ENCODE peak calls at places on chromosomes 12 and 14, in four cellular contexts. P is AG09309, Q is HFFc6, F is stomach. X is an unnamed sample.

GRCh38 chr12:57607958-57608663 is 3.1 kb upstream of the ARHGEF25 start:
- DNase-seq in P (no peak), Q (no peak), F (no peak), X (no peak)

GRCh38 chr12:116366456-116366776 is 88.9 kb upstream of the MED13L start:
- DNase-seq in P (no peak), Q (no peak), F (peak), X (no peak)

GRCh38 chr12:3606101-3606500 is 115.1 kb downstream of the PRMT8 start:
- DNase-seq in P (no peak), Q (no peak), F (no peak), X (no peak)

GRCh38 chr14:89660183-89660582 is 243.2 kb upstream of the FOXN3 start:
- DNase-seq in P (no peak), Q (peak), F (no peak), X (no peak)

GRCh38 chr14:97866186-97866585 is 1069.0 kb downstream of the VRK1 start:
- DNase-seq in P (no peak), Q (no peak), F (no peak), X (no peak)

GRCh38 chr12:51884676-51885229 is 3.1 kb upstream of the ANKRD33 start:
- DNase-seq in P (no peak), Q (peak), F (no peak), X (no peak)

GRCh38 chr12:19230299-19230866 is 100.8 kb downstream of the PLEKHA5 start:
- DNase-seq in P (no peak), Q (no peak), F (no peak), X (no peak)

GRCh38 chr14:98198385-98198784 is 1073.6 kb downstream of the BCL11B start:
- DNase-seq in P (no peak), Q (no peak), F (no peak), X (peak)

GRCh38 chr12:122961551-122962329 is 4.5 kb downstream of the ABCB9 start:
- DNase-seq in P (no peak), Q (no peak), F (peak), X (no peak)

GRCh38 chr12:103901518-103902173 is 28.6 kb upstream of the HSP90B1 start:
- DNase-seq in P (no peak), Q (no peak), F (no peak), X (no peak)

GRCh38 chr12:112852810-112853209 is 54.0 kb upstream of the OAS1 start:
- DNase-seq in P (no peak), Q (no peak), F (no peak), X (no peak)

GRCh38 chr14:101855958-101856357 is 94.4 kb downstream of the PPP2R5C start:
- DNase-seq in P (no peak), Q (no peak), F (no peak), X (no peak)

GRCh38 chr14:101102875-101103274 is 199.4 kb upstream of the RTL1 start:
- DNase-seq in P (no peak), Q (no peak), F (no peak), X (no peak)

GRCh38 chr14:72513994-72514659 is 379.8 kb downstream of the DPF3 start:
- DNase-seq in P (peak), Q (peak), F (no peak), X (no peak)

GRCh38 chr14:35416108-35416750 is 11.7 kb upstream of the NFKBIA start:
- DNase-seq in P (no peak), Q (no peak), F (no peak), X (peak)

GRCh38 chr12:53985358-53985899 is 483 bp downstream of the HOXC10 start:
- DNase-seq in P (no peak), Q (no peak), F (no peak), X (no peak)

GRCh38 chr14:34060747-34061050 is 109.8 kb upstream of the EGLN3 start:
- DNase-seq in P (no peak), Q (no peak), F (no peak), X (no peak)

GRCh38 chr12:67594888-67595287 is 53.7 kb upstream of the DYRK2 start:
- DNase-seq in P (no peak), Q (peak), F (no peak), X (no peak)

GRCh38 chr14:70651522-70651921 is 9.8 kb downstream of the TTC9 start:
- DNase-seq in P (no peak), Q (no peak), F (no peak), X (no peak)

GRCh38 chr12:104352106-104352713 is 48.7 kb downstream of the EID3 start:
- DNase-seq in P (no peak), Q (no peak), F (no peak), X (no peak)

GRCh38 chr12:131202592-131203378 is 249.1 kb downstream of the ADGRD1 start:
- DNase-seq in P (no peak), Q (no peak), F (no peak), X (no peak)

GRCh38 chr14:36660736-36661505 is 739 bp upstream of the PAX9 start:
- DNase-seq in P (no peak), Q (no peak), F (no peak), X (no peak)

GRCh38 chr14:32307881-32308582 is 21.1 kb upstream of the AKAP6 start:
- DNase-seq in P (no peak), Q (no peak), F (peak), X (no peak)

GRCh38 chr14:77041837-77042557 is 13.5 kb upstream of the IRF2BPL start:
- DNase-seq in P (peak), Q (peak), F (peak), X (no peak)

GRCh38 chr12:108800591-108800990 is 56.8 kb downstream of the SSH1 start:
- DNase-seq in P (no peak), Q (no peak), F (no peak), X (no peak)

GRCh38 chr14:39762576-39763401 is 330.6 kb upstream of the FBXO33 start:
- DNase-seq in P (no peak), Q (no peak), F (no peak), X (no peak)

GRCh38 chr12:120156315-120157259 is 37.9 kb downstream of the GCN1 start:
- DNase-seq in P (no peak), Q (no peak), F (no peak), X (no peak)

GRCh38 chr12:4027412-4027811 is 154.2 kb upstream of the PARP11 start:
- DNase-seq in P (no peak), Q (no peak), F (no peak), X (no peak)

GRCh38 chr14:67934087-67934486 is 114.5 kb downstream of the RAD51B start:
- DNase-seq in P (peak), Q (peak), F (no peak), X (no peak)

GRCh38 chr14:71460091-71460490 is 472.1 kb upstream of the RGS6 start:
- DNase-seq in P (no peak), Q (no peak), F (no peak), X (no peak)

GRCh38 chr12:90519285-90519684 is 435.7 kb downstream of the CCER1 start:
- DNase-seq in P (no peak), Q (no peak), F (no peak), X (no peak)

GRCh38 chr14:100629696-100630095 is 42.5 kb upstream of the BEGAIN start:
- DNase-seq in P (no peak), Q (no peak), F (no peak), X (no peak)

GRCh38 chr12:7959278-7960063 is 23.5 kb upstream of the SLC2A3 start:
- DNase-seq in P (no peak), Q (no peak), F (no peak), X (peak)

GRCh38 chr12:2319747-2320146 is 267.0 kb downstream of the CACNA1C start:
- DNase-seq in P (no peak), Q (peak), F (no peak), X (no peak)

GRCh38 chr12:92041742-92042141 is 103.9 kb downstream of the BTG1 start:
- DNase-seq in P (no peak), Q (no peak), F (no peak), X (no peak)
- TF ChIP-seq CTCF in P (no peak), Q (no peak), F (no peak), X (no peak)

GRCh38 chr12:106957617-106958016 is 1.9 kb downstream of the TMEM263 start:
- DNase-seq in P (no peak), Q (no peak), F (no peak), X (no peak)

GRCh38 chr12:106956048-106956935 is 585 bp downstream of the TMEM263 start:
- DNase-seq in P (peak), Q (peak), F (peak), X (peak)

GRCh38 chr12:106953352-106954260 is 2.1 kb upstream of the TMEM263 start:
- DNase-seq in P (no peak), Q (peak), F (no peak), X (no peak)

GRCh38 chr12:106954462-106955376 is 988 bp upstream of the TMEM263 start:
- DNase-seq in P (no peak), Q (no peak), F (no peak), X (peak)

DNA sequence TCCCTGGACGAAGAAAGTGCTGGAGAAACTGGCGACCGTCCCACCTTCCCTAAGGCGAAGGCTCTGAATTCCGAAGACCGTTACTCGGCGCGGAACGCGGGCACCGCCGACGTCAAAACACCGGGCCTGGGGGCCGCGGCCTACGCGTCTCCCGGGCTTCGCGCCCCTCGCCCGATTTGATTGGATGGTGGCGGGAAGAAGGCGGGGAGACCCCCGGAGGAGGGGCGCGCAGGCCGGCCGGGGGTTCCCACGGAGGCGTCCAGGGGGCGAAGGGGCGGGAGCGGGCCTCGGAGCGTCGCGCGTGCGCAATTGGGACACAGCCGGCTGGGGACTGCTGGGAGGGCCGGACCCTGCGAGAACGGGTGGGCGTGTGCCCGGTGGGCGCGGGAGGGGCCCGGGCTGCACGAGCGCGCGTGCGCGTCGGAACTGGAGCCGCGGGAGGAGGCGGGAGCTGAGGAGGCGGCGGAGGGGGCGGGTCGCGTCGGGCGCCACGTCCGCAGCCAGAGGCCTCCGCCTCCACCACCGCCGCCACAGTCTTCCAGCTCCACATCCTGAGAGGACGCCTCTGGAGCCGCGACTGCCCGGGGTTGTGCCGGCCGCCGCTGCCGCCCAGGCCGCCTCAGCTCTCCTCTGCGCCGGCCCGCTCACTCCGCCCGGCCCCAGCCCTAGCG is at the start of gene TMEM263:
- DNase-seq in P (peak), Q (peak), F (peak), X (peak)
- TF ChIP-seq CTCF in P (no peak), Q (no peak), F (no peak), X (no peak)

DNA sequence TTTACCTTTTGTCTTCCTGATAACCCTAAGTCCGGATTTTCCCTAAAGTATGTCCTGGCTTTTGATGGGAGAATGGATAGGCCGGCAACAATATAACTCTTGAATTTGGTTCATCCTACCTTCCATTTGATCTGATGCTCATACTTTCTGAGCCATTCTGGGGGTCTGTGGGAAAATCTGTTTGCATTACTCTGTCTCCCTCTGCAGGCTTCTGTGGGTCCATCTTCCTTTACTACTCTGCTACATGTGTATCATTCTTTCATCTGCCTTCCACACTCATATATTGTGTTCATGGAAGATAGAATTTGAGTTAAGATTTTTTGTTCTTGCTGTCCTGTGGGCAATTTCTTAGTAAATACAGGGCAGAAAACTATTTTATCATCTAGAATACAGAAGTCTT is 101.5 kb downstream of the NAV3 start:
- DNase-seq in P (no peak), Q (no peak), F (no peak), X (no peak)
- TF ChIP-seq CTCF in P (peak), Q (peak), F (no peak), X (no peak)

GRCh38 chr14:52071675-52072074 is 2.8 kb upstream of the NID2 start:
- DNase-seq in P (no peak), Q (no peak), F (no peak), X (no peak)
- TF ChIP-seq CTCF in P (peak), Q (peak), F (no peak), X (no peak)

GRCh38 chr12:80708535-80709328 is 1.3 kb downstream of the MYF6 start:
- DNase-seq in P (no peak), Q (no peak), F (no peak), X (no peak)

GRCh38 chr12:80710727-80711066 is 3.3 kb downstream of the MYF6 start:
- DNase-seq in P (no peak), Q (no peak), F (no peak), X (no peak)

GRCh38 chr12:80711866-80712265 is 4.4 kb downstream of the MYF6 start:
- DNase-seq in P (no peak), Q (no peak), F (no peak), X (no peak)

GRCh38 chr12:80707830-80708534 is 548 bp downstream of the MYF6 start:
- DNase-seq in P (no peak), Q (no peak), F (no peak), X (no peak)

DNA sequence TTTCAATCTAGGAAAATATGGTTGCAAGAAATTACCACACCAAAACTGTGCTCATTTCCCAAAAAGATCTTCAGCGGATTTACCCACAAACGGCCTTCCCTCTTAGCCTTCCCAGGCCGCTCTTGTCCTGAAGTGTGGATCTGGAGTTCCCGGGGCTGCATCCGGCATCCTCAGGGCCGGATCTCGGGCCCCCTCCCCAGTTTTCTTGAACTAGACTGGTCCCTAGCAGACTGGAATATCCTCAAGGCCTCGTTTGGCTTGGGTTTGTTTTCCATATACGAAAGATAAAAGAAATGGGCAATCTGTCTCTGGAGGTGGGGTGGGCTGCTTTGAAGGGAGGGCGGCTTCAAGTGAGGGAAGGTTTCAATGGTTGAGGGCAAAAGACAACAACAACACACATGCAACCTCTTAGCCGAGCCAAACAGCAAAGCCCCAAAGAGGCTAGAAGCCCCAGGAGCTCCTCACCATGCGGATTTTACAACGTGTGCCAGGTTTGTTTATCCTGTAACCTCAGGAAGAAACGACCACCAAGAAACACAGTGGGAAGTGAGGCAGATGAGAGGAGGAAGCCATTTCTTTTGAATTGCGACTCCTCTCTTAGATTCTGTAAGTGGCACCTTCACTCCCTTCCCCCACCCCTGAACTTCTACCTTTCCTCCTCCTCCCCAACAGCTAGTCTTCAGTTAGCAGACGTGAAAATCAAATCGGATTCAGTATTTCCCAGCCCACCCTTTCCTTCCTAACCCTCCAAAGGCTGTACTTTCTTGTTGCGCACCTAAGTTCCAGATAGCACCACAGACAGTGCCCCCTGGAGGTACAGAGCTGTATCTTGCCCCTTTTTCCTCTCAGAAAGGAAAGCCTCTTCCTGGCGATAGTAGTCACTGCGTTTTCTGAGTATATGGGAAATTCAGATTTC is 2.6 kb downstream of the MYF6 start:
- DNase-seq in P (no peak), Q (no peak), F (no peak), X (no peak)
- TF ChIP-seq CTCF in P (peak), Q (peak), F (no peak), X (no peak)

GRCh38 chr14:66403183-66403582 is 83.0 kb upstream of the CCDC196 start:
- DNase-seq in P (no peak), Q (peak), F (no peak), X (no peak)
- TF ChIP-seq CTCF in P (peak), Q (peak), F (peak), X (no peak)

GRCh38 chr12:59780605-59781135 is 184.8 kb downstream of the SLC16A7 start:
- DNase-seq in P (peak), Q (peak), F (no peak), X (no peak)
- TF ChIP-seq CTCF in P (peak), Q (peak), F (no peak), X (no peak)

GRCh38 chr12:50025187-50026059 is at the start of gene RACGAP1:
- DNase-seq in P (peak), Q (peak), F (peak), X (peak)
- TF ChIP-seq CTCF in P (no peak), Q (no peak), F (no peak), X (no peak)

GRCh38 chr12:130031041-130031440 is 127.2 kb upstream of the TMEM132D start:
- DNase-seq in P (no peak), Q (no peak), F (no peak), X (no peak)

GRCh38 chr12:130029151-130029550 is 125.3 kb upstream of the TMEM132D start:
- DNase-seq in P (no peak), Q (no peak), F (no peak), X (no peak)

GRCh38 chr12:130027798-130028197 is 124.0 kb upstream of the TMEM132D start:
- DNase-seq in P (no peak), Q (no peak), F (no peak), X (no peak)

GRCh38 chr12:130031571-130032189 is 127.9 kb upstream of the TMEM132D start:
- DNase-seq in P (no peak), Q (peak), F (peak), X (peak)

DNA sequence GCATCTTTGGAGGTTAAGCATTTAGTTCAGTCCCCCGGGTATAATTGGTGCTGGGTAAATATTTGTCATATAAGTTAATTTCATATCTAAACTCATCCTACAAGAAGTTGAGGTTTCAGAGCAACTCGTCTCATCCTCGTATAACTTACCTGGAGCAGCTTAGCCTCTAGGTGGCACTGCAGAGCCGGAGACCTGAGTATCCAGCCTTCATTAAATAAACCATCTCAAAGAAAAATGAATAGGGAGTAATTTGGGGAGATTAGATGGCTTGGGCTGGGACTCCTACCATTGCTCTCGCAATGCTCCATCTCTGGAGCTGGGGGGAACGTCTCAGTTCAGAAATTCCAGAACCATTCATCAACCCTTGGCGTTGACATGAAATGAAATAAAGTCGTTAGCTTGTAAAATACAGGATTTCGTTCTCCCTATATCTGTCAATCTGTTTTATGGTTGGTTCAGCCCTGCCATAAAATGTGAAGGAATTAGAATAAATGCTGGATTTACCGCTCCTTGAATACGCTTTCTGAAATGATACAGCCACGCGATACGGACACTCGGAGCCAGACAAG is 122.9 kb upstream of the TMEM132D start:
- DNase-seq in P (no peak), Q (no peak), F (peak), X (no peak)
- TF ChIP-seq CTCF in P (peak), Q (peak), F (peak), X (peak)